ENCODE peak calls at places on chromosomes 1 and 21, in eight cellular contexts. D, C, Y, Z, N, G, E and P are unnamed samples.
A peak's percentile ranks its signal among the peaks of the same experiment; 100 is the strongest.

GRCh38 chr1:85361106-85361505 is 84.7 kb upstream of the BCL10 start:
- DNase-seq in D (no peak), C (no peak), Y (no peak), Z (peak; percentile 20), N (no peak), G (no peak), E (peak; percentile 53), P (no peak)

GRCh38 chr1:243487649-243488227 is 231.9 kb downstream of the SDCCAG8 start:
- DNase-seq in D (no peak), C (no peak), Y (peak; percentile 80), Z (no peak), N (no peak), G (no peak), E (no peak), P (no peak)

GRCh38 chr1:179038528-179039281 is 13.0 kb downstream of the FAM20B start:
- DNase-seq in D (no peak), C (no peak), Y (no peak), Z (no peak), N (no peak), G (no peak), E (no peak), P (no peak)

GRCh38 chr21:42373908-42374455 is 7.6 kb upstream of the TFF1 start:
- DNase-seq in D (no peak), C (no peak), Y (no peak), Z (no peak), N (no peak), G (no peak), E (no peak), P (no peak)

GRCh38 chr1:203033287-203033686 is 7.0 kb downstream of the PPFIA4 start:
- DNase-seq in D (no peak), C (no peak), Y (no peak), Z (no peak), N (no peak), G (no peak), E (no peak), P (no peak)

GRCh38 chr1:166947398-166948043 is 27.8 kb downstream of the ILDR2 start:
- DNase-seq in D (peak; percentile 90), C (no peak), Y (peak; percentile 73), Z (no peak), N (peak; percentile 21), G (no peak), E (peak; percentile 41), P (peak; percentile 79)

GRCh38 chr1:54137532-54138061 is 15.2 kb downstream of the CDCP2 start:
- DNase-seq in D (no peak), C (no peak), Y (no peak), Z (peak; percentile 76), N (no peak), G (no peak), E (peak; percentile 59), P (no peak)

GRCh38 chr1:7885513-7886298 is 32.8 kb upstream of the UTS2 start:
- DNase-seq in D (no peak), C (no peak), Y (peak; percentile 98), Z (no peak), N (no peak), G (peak; percentile 26), E (no peak), P (no peak)

GRCh38 chr1:10225573-10225972 is 15.2 kb downstream of the KIF1B start:
- DNase-seq in D (no peak), C (no peak), Y (no peak), Z (no peak), N (no peak), G (no peak), E (no peak), P (no peak)

GRCh38 chr1:234125283-234125682 is 220.8 kb downstream of the SLC35F3 start:
- DNase-seq in D (no peak), C (no peak), Y (peak; percentile 97), Z (no peak), N (no peak), G (no peak), E (no peak), P (no peak)

GRCh38 chr1:113040041-113040440 is 33.0 kb upstream of the LRIG2 start:
- DNase-seq in D (no peak), C (no peak), Y (no peak), Z (no peak), N (no peak), G (no peak), E (peak; percentile 14), P (no peak)

GRCh38 chr1:92029241-92029922 is 403 bp upstream of the EPHX4 start:
- DNase-seq in D (no peak), C (no peak), Y (peak; percentile 58), Z (no peak), N (no peak), G (no peak), E (no peak), P (no peak)

GRCh38 chr1:236099622-236100021 is 34.7 kb upstream of the NID1 start:
- DNase-seq in D (no peak), C (no peak), Y (no peak), Z (no peak), N (no peak), G (no peak), E (no peak), P (no peak)

GRCh38 chr1:17586172-17586963 is 46.9 kb downstream of the ARHGEF10L start:
- DNase-seq in D (no peak), C (no peak), Y (peak; percentile 72), Z (no peak), N (no peak), G (no peak), E (peak; percentile 79), P (no peak)

GRCh38 chr1:196160066-196160795 is 448.0 kb downstream of the KCNT2 start:
- DNase-seq in D (no peak), C (no peak), Y (no peak), Z (no peak), N (no peak), G (no peak), E (peak; percentile 76), P (no peak)

GRCh38 chr1:223214272-223214807 is 71.3 kb upstream of the TLR5 start:
- DNase-seq in D (no peak), C (no peak), Y (no peak), Z (no peak), N (no peak), G (no peak), E (no peak), P (no peak)